ENCODE peak calls at places on chromosome 1, in four cellular contexts. K, F, J and X are unnamed samples.

GRCh38 chr1:164765557-164765956 is 206.6 kb downstream of the PBX1 start:
- DNase-seq in K (no peak), F (no peak), J (no peak), X (peak)

GRCh38 chr1:23799570-23800395 is 771 bp downstream of the GALE start:
- DNase-seq in J (no peak), K (peak), F (no peak), X (peak)

GRCh38 chr1:10528066-10529014 is 53.6 kb downstream of the PEX14 start:
- DNase-seq in J (no peak), K (peak), F (no peak), X (peak)

GRCh38 chr1:31788825-31789256 is 24.7 kb upstream of the ADGRB2 start:
- DNase-seq in F (no peak), J (no peak), K (peak), X (peak)

GRCh38 chr1:44266400-44267344 is 53.4 kb downstream of the DMAP1 start:
- DNase-seq in F (no peak), J (no peak), K (no peak), X (no peak)

GRCh38 chr1:165871311-165872067 is 44.1 kb downstream of the UCK2 start:
- DNase-seq in J (no peak), F (peak), K (peak), X (no peak)

GRCh38 chr1:67300561-67300960 is 7.1 kb upstream of the IL12RB2 start:
- DNase-seq in F (no peak), J (no peak), K (no peak), X (no peak)

GRCh38 chr1:119409731-119410130 is 5.2 kb upstream of the HSD3B2 start:
- DNase-seq in F (no peak), J (no peak), K (no peak), X (peak)

GRCh38 chr1:33347650-33347992 is 26.7 kb upstream of the A3GALT2 start:
- DNase-seq in K (no peak), J (no peak), F (no peak), X (peak)

GRCh38 chr1:58929667-58930325 is 145.9 kb upstream of the JUN start:
- DNase-seq in K (no peak), F (peak), J (no peak), X (no peak)

GRCh38 chr1:155079487-155080249 is 1.0 kb downstream of the EFNA3 start:
- DNase-seq in F (no peak), J (no peak), K (no peak), X (peak)

GRCh38 chr1:71196685-71197084 is 115.8 kb upstream of the ZRANB2 start:
- DNase-seq in J (no peak), K (no peak), F (no peak), X (peak)

GRCh38 chr1:3504151-3504822 is 49.8 kb downstream of the ARHGEF16 start:
- DNase-seq in F (no peak), K (peak), J (no peak), X (peak)

GRCh38 chr1:23774174-23774880 is 3.9 kb upstream of the PITHD1 start:
- DNase-seq in K (no peak), F (no peak), J (no peak), X (no peak)

GRCh38 chr1:205561501-205562203 is 57.2 kb downstream of the CDK18 start:
- DNase-seq in K (no peak), F (no peak), J (no peak), X (no peak)

GRCh38 chr1:228263636-228264035 is 55.8 kb downstream of the OBSCN start:
- DNase-seq in J (no peak), F (no peak), K (no peak), X (no peak)

GRCh38 chr1:225482489-225482950 is 54.7 kb upstream of the LBR start:
- DNase-seq in J (no peak), K (no peak), F (no peak), X (peak)

GRCh38 chr1:86739901-86740507 is 35.6 kb downstream of the SH3GLB1 start:
- DNase-seq in F (no peak), K (no peak), J (no peak), X (no peak)

GRCh38 chr1:235946570-235946981 is 79.9 kb upstream of the LYST start:
- DNase-seq in J (no peak), K (peak), F (no peak), X (peak)

GRCh38 chr1:119564548-119564947 is 57.5 kb downstream of the HSD3B1 start:
- DNase-seq in K (no peak), J (no peak), F (no peak), X (no peak)

GRCh38 chr1:29712275-29712633 is 475.9 kb downstream of the PTPRU start:
- DNase-seq in K (no peak), J (no peak), F (no peak), X (no peak)

GRCh38 chr1:168623003-168623828 is 46.8 kb downstream of the XCL1 start:
- DNase-seq in J (peak), K (no peak), F (no peak), X (peak)

GRCh38 chr1:223319373-223319772 is 44.6 kb downstream of the SUSD4 start:
- DNase-seq in K (no peak), J (no peak), F (no peak), X (no peak)

GRCh38 chr1:24884751-24885150 is 45.3 kb downstream of the RUNX3 start:
- DNase-seq in K (no peak), J (no peak), F (no peak), X (no peak)

GRCh38 chr1:35573776-35574654 is 901 bp downstream of the TFAP2E start:
- DNase-seq in K (no peak), J (no peak), F (no peak), X (no peak)

GRCh38 chr1:159980786-159981185 is 26.7 kb upstream of the SLAMF9 start:
- DNase-seq in F (no peak), K (no peak), J (no peak), X (no peak)

GRCh38 chr1:149888999-149889289 is 10.4 kb upstream of the BOLA1 start:
- DNase-seq in J (no peak), F (no peak), K (no peak), X (peak)

GRCh38 chr1:68293609-68294353 is 61.5 kb upstream of the WLS start:
- DNase-seq in J (peak), K (peak), F (no peak), X (peak)

GRCh38 chr1:31033573-31033972 is 31.9 kb downstream of the PUM1 start:
- DNase-seq in F (no peak), J (no peak), K (no peak), X (no peak)